ENCODE peak calls at places on chromosomes 11 and 22, in eight cellular contexts. One of them, this sample, is unnamed.

GRCh38 chr11:129167315-129167714 is 24.8 kb downstream of the ARHGAP32 start:
- DNase-seq in GM12891: no peak
- DNase-seq in lower leg skin: no peak
- DNase-seq in tibial nerve: no peak
- DNase-seq in A549: no peak
- DNase-seq in ovary: no peak
- DNase-seq in gastrocnemius medialis: no peak
- DNase-seq in esophagus muscularis mucosa: no peak
- DNase-seq in this sample: no peak

GRCh38 chr11:67372993-67373915 is at the start of gene CLCF1:
- DNase-seq in A549: peak
- DNase-seq in tibial nerve: peak
- DNase-seq in gastrocnemius medialis: no peak
- DNase-seq in GM12891: no peak
- DNase-seq in ovary: peak
- DNase-seq in lower leg skin: no peak
- DNase-seq in esophagus muscularis mucosa: no peak
- DNase-seq in this sample: peak

GRCh38 chr11:113859665-113860064 is 15.7 kb downstream of the USP28 start:
- DNase-seq in gastrocnemius medialis: no peak
- DNase-seq in A549: no peak
- DNase-seq in tibial nerve: no peak
- DNase-seq in lower leg skin: no peak
- DNase-seq in ovary: no peak
- DNase-seq in esophagus muscularis mucosa: no peak
- DNase-seq in GM12891: no peak
- DNase-seq in this sample: no peak

GRCh38 chr11:72238040-72238450 is 5.9 kb downstream of the PHOX2A start:
- DNase-seq in tibial nerve: no peak
- DNase-seq in GM12891: peak
- DNase-seq in lower leg skin: no peak
- DNase-seq in A549: peak
- DNase-seq in ovary: peak
- DNase-seq in esophagus muscularis mucosa: no peak
- DNase-seq in gastrocnemius medialis: no peak
- DNase-seq in this sample: peak

GRCh38 chr11:69280994-69281393 is 13.0 kb upstream of the MYEOV start:
- DNase-seq in GM12891: no peak
- DNase-seq in gastrocnemius medialis: no peak
- DNase-seq in ovary: no peak
- DNase-seq in lower leg skin: peak
- DNase-seq in tibial nerve: no peak
- DNase-seq in A549: peak
- DNase-seq in esophagus muscularis mucosa: no peak
- DNase-seq in this sample: peak

GRCh38 chr11:113549611-113550061 is 74.4 kb upstream of the DRD2 start:
- DNase-seq in A549: no peak
- DNase-seq in GM12891: no peak
- DNase-seq in esophagus muscularis mucosa: no peak
- DNase-seq in tibial nerve: no peak
- DNase-seq in lower leg skin: no peak
- DNase-seq in ovary: no peak
- DNase-seq in gastrocnemius medialis: no peak
- DNase-seq in this sample: no peak

GRCh38 chr11:83257638-83258229 is 28.4 kb downstream of the CCDC90B start:
- DNase-seq in esophagus muscularis mucosa: no peak
- DNase-seq in tibial nerve: no peak
- DNase-seq in GM12891: no peak
- DNase-seq in A549: no peak
- DNase-seq in gastrocnemius medialis: no peak
- DNase-seq in lower leg skin: no peak
- DNase-seq in ovary: no peak
- DNase-seq in this sample: peak

GRCh38 chr22:47036352-47036751 is 273.9 kb downstream of the TBC1D22A start:
- DNase-seq in GM12891: no peak
- DNase-seq in ovary: no peak
- DNase-seq in tibial nerve: no peak
- DNase-seq in gastrocnemius medialis: no peak
- DNase-seq in A549: no peak
- DNase-seq in esophagus muscularis mucosa: no peak
- DNase-seq in lower leg skin: no peak
- DNase-seq in this sample: no peak

GRCh38 chr11:11521306-11522002 is 100.4 kb downstream of the GALNT18 start:
- DNase-seq in esophagus muscularis mucosa: no peak
- DNase-seq in gastrocnemius medialis: peak
- DNase-seq in ovary: no peak
- DNase-seq in GM12891: no peak
- DNase-seq in lower leg skin: no peak
- DNase-seq in tibial nerve: no peak
- DNase-seq in A549: no peak
- DNase-seq in this sample: no peak

GRCh38 chr22:24099661-24100060 is 81.6 kb upstream of the SUSD2 start:
- DNase-seq in A549: no peak
- DNase-seq in GM12891: no peak
- DNase-seq in ovary: no peak
- DNase-seq in tibial nerve: no peak
- DNase-seq in lower leg skin: no peak
- DNase-seq in gastrocnemius medialis: no peak
- DNase-seq in esophagus muscularis mucosa: no peak
- DNase-seq in this sample: no peak

GRCh38 chr22:37428649-37429586 is 1.6 kb upstream of the ELFN2 start:
- DNase-seq in A549: peak
- DNase-seq in gastrocnemius medialis: no peak
- DNase-seq in tibial nerve: no peak
- DNase-seq in ovary: peak
- DNase-seq in esophagus muscularis mucosa: no peak
- DNase-seq in lower leg skin: no peak
- DNase-seq in GM12891: peak
- DNase-seq in this sample: no peak

GRCh38 chr11:16081756-16082531 is 274.4 kb downstream of the SOX6 start:
- DNase-seq in GM12891: no peak
- DNase-seq in A549: no peak
- DNase-seq in esophagus muscularis mucosa: no peak
- DNase-seq in ovary: no peak
- DNase-seq in lower leg skin: no peak
- DNase-seq in gastrocnemius medialis: no peak
- DNase-seq in tibial nerve: no peak
- DNase-seq in this sample: no peak

GRCh38 chr11:35605691-35606090 is 12.6 kb upstream of the FJX1 start:
- DNase-seq in lower leg skin: no peak
- DNase-seq in A549: no peak
- DNase-seq in gastrocnemius medialis: no peak
- DNase-seq in tibial nerve: no peak
- DNase-seq in GM12891: no peak
- DNase-seq in esophagus muscularis mucosa: no peak
- DNase-seq in ovary: no peak
- DNase-seq in this sample: no peak

GRCh38 chr11:122882809-122883681 is 486 bp downstream of the JHY start:
- DNase-seq in tibial nerve: peak
- DNase-seq in lower leg skin: peak
- DNase-seq in A549: peak
- DNase-seq in ovary: peak
- DNase-seq in gastrocnemius medialis: peak
- DNase-seq in GM12891: peak
- DNase-seq in esophagus muscularis mucosa: no peak
- DNase-seq in this sample: peak
- TF ChIP-seq POLR2A in tibial nerve: no peak
- TF ChIP-seq POLR2A in lower leg skin: no peak
- TF ChIP-seq POLR2A in A549: no peak
- TF ChIP-seq POLR2A in ovary: no peak
- TF ChIP-seq POLR2A in gastrocnemius medialis: no peak
- TF ChIP-seq POLR2A in GM12891: no peak
- TF ChIP-seq POLR2A in esophagus muscularis mucosa: no peak
- TF ChIP-seq POLR2A in this sample: peak

GRCh38 chr11:812390-812789 is 2.6 kb downstream of the RPLP2 start:
- DNase-seq in ovary: no peak
- DNase-seq in tibial nerve: no peak
- DNase-seq in esophagus muscularis mucosa: no peak
- DNase-seq in GM12891: no peak
- DNase-seq in gastrocnemius medialis: no peak
- DNase-seq in A549: no peak
- DNase-seq in lower leg skin: no peak
- DNase-seq in this sample: no peak

GRCh38 chr11:813037-813436 is 3.3 kb downstream of the RPLP2 start:
- DNase-seq in gastrocnemius medialis: no peak
- DNase-seq in GM12891: no peak
- DNase-seq in A549: no peak
- DNase-seq in ovary: no peak
- DNase-seq in lower leg skin: no peak
- DNase-seq in esophagus muscularis mucosa: no peak
- DNase-seq in tibial nerve: no peak
- DNase-seq in this sample: no peak

GRCh38 chr11:813440-814096 is 3.8 kb downstream of the RPLP2 start:
- DNase-seq in GM12891: no peak
- DNase-seq in A549: no peak
- DNase-seq in tibial nerve: no peak
- DNase-seq in gastrocnemius medialis: no peak
- DNase-seq in ovary: no peak
- DNase-seq in esophagus muscularis mucosa: no peak
- DNase-seq in lower leg skin: no peak
- DNase-seq in this sample: no peak

GRCh38 chr11:810040-810567 is 337 bp downstream of the RPLP2 start:
- DNase-seq in esophagus muscularis mucosa: no peak
- DNase-seq in tibial nerve: no peak
- DNase-seq in gastrocnemius medialis: no peak
- DNase-seq in ovary: no peak
- DNase-seq in A549: no peak
- DNase-seq in lower leg skin: no peak
- DNase-seq in GM12891: no peak
- DNase-seq in this sample: no peak

GRCh38 chr11:811446-812245 is 1.9 kb downstream of the RPLP2 start:
- DNase-seq in gastrocnemius medialis: peak
- DNase-seq in ovary: no peak
- DNase-seq in A549: no peak
- DNase-seq in lower leg skin: no peak
- DNase-seq in tibial nerve: no peak
- DNase-seq in esophagus muscularis mucosa: no peak
- DNase-seq in GM12891: no peak
- DNase-seq in this sample: no peak
- TF ChIP-seq POLR2A in gastrocnemius medialis: peak
- TF ChIP-seq POLR2A in ovary: no peak
- TF ChIP-seq POLR2A in A549: no peak
- TF ChIP-seq POLR2A in lower leg skin: no peak
- TF ChIP-seq POLR2A in tibial nerve: no peak
- TF ChIP-seq POLR2A in esophagus muscularis mucosa: no peak
- TF ChIP-seq POLR2A in GM12891: no peak
- TF ChIP-seq POLR2A in this sample: no peak

GRCh38 chr11:59666969-59667368 is 1.9 kb downstream of the PATL1 start:
- DNase-seq in ovary: no peak
- DNase-seq in esophagus muscularis mucosa: no peak
- DNase-seq in lower leg skin: no peak
- DNase-seq in GM12891: no peak
- DNase-seq in A549: no peak
- DNase-seq in tibial nerve: no peak
- DNase-seq in gastrocnemius medialis: no peak
- DNase-seq in this sample: no peak

GRCh38 chr11:59668950-59669610 is at the start of gene PATL1:
- DNase-seq in lower leg skin: peak
- DNase-seq in gastrocnemius medialis: peak
- DNase-seq in ovary: peak
- DNase-seq in GM12891: peak
- DNase-seq in esophagus muscularis mucosa: peak
- DNase-seq in A549: peak
- DNase-seq in tibial nerve: peak
- DNase-seq in this sample: peak

GRCh38 chr11:59668188-59668949 is 468 bp downstream of the PATL1 start:
- DNase-seq in A549: peak
- DNase-seq in gastrocnemius medialis: peak
- DNase-seq in lower leg skin: peak
- DNase-seq in GM12891: peak
- DNase-seq in tibial nerve: peak
- DNase-seq in esophagus muscularis mucosa: peak
- DNase-seq in ovary: no peak
- DNase-seq in this sample: peak

GRCh38 chr11:59667812-59668187 is 1.0 kb downstream of the PATL1 start:
- DNase-seq in ovary: no peak
- DNase-seq in GM12891: no peak
- DNase-seq in gastrocnemius medialis: no peak
- DNase-seq in esophagus muscularis mucosa: no peak
- DNase-seq in A549: no peak
- DNase-seq in tibial nerve: no peak
- DNase-seq in lower leg skin: no peak
- DNase-seq in this sample: no peak

DNA sequence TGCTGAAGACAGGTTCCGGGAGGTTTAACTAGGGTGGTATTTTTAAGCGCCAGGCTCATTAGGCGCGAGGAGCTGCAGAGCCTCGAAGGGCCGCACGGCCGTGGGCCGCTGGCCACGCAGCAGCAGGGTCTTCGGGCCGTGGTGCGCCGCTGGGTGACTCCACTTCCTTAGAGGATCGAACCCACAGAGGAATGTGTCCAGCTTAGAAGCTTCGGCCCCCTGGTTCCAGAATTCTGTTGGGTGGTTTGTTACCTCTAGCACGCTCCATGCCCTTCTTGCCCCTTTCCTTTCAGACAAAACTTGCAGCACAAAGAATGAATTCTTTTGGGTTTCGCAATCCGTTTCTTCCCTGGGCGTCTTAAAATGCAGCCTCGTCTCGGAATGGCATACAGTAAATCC is 773 bp upstream of the PATL1 start:
- DNase-seq in A549: no peak
- DNase-seq in ovary: peak
- DNase-seq in GM12891: no peak
- DNase-seq in gastrocnemius medialis: peak
- DNase-seq in lower leg skin: peak
- DNase-seq in tibial nerve: no peak
- DNase-seq in esophagus muscularis mucosa: no peak
- DNase-seq in this sample: peak
- TF ChIP-seq POLR2A in A549: no peak
- TF ChIP-seq POLR2A in ovary: no peak
- TF ChIP-seq POLR2A in GM12891: no peak
- TF ChIP-seq POLR2A in gastrocnemius medialis: no peak
- TF ChIP-seq POLR2A in lower leg skin: no peak
- TF ChIP-seq POLR2A in tibial nerve: no peak
- TF ChIP-seq POLR2A in esophagus muscularis mucosa: no peak
- TF ChIP-seq POLR2A in this sample: no peak

DNA sequence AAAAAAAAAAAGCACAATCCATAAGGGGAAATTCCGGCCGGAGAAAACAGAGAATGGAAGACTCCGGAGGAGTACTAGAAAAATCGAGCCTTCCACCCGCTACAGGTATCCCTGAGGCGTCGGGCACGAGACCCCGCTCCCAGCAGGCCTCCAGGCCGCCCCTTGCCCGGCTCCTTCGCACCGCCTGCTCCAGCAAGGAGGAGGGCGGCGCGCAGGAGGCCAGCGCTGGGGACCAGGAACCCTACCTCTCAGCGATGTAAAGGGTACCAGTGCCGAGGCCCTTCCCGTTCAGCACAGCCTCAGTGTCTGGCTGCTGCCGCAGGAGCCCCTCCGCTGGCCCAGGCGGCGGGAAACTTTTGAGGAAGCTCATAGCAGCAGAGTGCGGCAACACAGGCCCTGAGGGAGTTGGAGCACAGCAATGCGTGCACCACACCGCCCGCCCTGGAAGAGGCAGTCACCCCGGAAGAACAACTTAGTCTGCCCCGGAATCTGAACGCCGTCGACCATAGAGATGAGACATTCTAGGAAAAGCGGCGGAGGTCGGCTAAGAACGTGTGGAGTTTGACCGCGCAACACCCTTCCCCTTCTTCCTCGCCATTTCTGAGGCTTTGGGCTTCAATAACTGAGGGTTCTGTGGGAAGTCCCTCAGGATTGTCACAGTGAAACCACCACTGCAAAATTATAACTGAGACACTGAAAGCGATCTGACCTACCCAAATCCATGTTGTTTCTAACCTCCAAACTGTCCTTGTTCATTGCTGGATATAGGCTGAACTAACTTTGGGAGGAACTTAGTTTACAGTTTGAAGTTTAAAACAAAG is at the start of gene CLNS1A:
- DNase-seq in GM12891: peak
- DNase-seq in ovary: peak
- DNase-seq in lower leg skin: peak
- DNase-seq in A549: peak
- DNase-seq in gastrocnemius medialis: peak
- DNase-seq in tibial nerve: peak
- DNase-seq in esophagus muscularis mucosa: peak
- DNase-seq in this sample: peak
- TF ChIP-seq POLR2A in GM12891: peak
- TF ChIP-seq POLR2A in ovary: peak
- TF ChIP-seq POLR2A in lower leg skin: no peak
- TF ChIP-seq POLR2A in A549: peak
- TF ChIP-seq POLR2A in gastrocnemius medialis: peak
- TF ChIP-seq POLR2A in tibial nerve: peak
- TF ChIP-seq POLR2A in esophagus muscularis mucosa: no peak
- TF ChIP-seq POLR2A in this sample: peak

This sample was measured in H54.